ENCODE peak calls at places on chromosomes 4 and X, in nine cellular contexts. W is posterior vena cava; P is stimulated activated CD4-positive, alpha-beta T cell treated with anti-CD3 and anti-CD28 coated beads, Interleukin-2, amount 100 ng/mL, for 24 hours; F is CD4-positive, alpha-beta memory T cell; Y is T-helper 2 cell; N is naive thymus-derived CD8-positive, alpha-beta T cell; V is PC-3; Q is KBM-7; X is choroid plexus epithelial cell. T is an unnamed sample.

GRCh38 chr4:126427781-126428360 is 1113.1 kb downstream of the FAT4 start:
- DNase-seq in P (no peak), Y (no peak), N (no peak), F (no peak), X (no peak), Q (no peak), V (no peak), W (no peak), T (no peak)

GRCh38 chr4:135227842-135228241 is 1026.3 kb upstream of the PABPC4L start:
- DNase-seq in F (no peak), V (no peak), W (no peak), X (peak), N (no peak), Y (no peak), P (no peak), Q (no peak), T (no peak)

GRCh38 chr4:125664091-125664767 is 349.5 kb downstream of the FAT4 start:
- DNase-seq in W (no peak), X (peak), V (no peak), Y (no peak), Q (no peak), F (no peak), P (no peak), N (no peak), T (no peak)

GRCh38 chrX:41381685-41382084 is 47.7 kb downstream of the DDX3X start:
- DNase-seq in Q (peak), F (no peak), N (no peak), Y (no peak), P (no peak), V (peak), X (peak), W (no peak), T (peak)

GRCh38 chr4:91447168-91447567 is 856.6 kb upstream of the GRID2 start:
- DNase-seq in Q (no peak), P (no peak), W (no peak), F (no peak), Y (no peak), V (no peak), N (no peak), X (no peak), T (no peak)

GRCh38 chrX:114800719-114801118 is 216.7 kb downstream of the IL13RA2 start:
- DNase-seq in P (no peak), F (no peak), N (no peak), X (peak), Q (no peak), V (peak), W (no peak), Y (no peak), T (no peak)

GRCh38 chr4:175635513-175635912 is 176.6 kb downstream of the GPM6A start:
- DNase-seq in F (no peak), N (no peak), P (no peak), W (no peak), Q (no peak), Y (no peak), V (peak), X (no peak), T (no peak)

GRCh38 chr4:1901127-1901526 is 29.9 kb downstream of the NSD2 start:
- DNase-seq in V (no peak), W (no peak), Q (no peak), N (no peak), X (no peak), P (no peak), Y (no peak), F (no peak), T (no peak)

GRCh38 chrX:63784346-63784901 is 590 bp downstream of the ARHGEF9 start:
- DNase-seq in X (no peak), N (no peak), Q (no peak), Y (no peak), P (no peak), F (no peak), V (no peak), W (no peak), T (no peak)

GRCh38 chr4:24419147-24420034 is 165.0 kb downstream of the DHX15 start:
- DNase-seq in Y (peak), P (peak), V (peak), Q (peak), N (peak), W (peak), X (peak), F (peak), T (peak)

GRCh38 chr4:3257691-3258482 is 8.9 kb downstream of the MSANTD1 start:
- DNase-seq in F (no peak), P (no peak), N (no peak), W (peak), Q (no peak), Y (no peak), X (peak), V (peak), T (peak)

GRCh38 chr4:159048166-159048886 is 54.6 kb upstream of the RAPGEF2 start:
- DNase-seq in N (no peak), Y (no peak), V (peak), Q (no peak), F (no peak), P (no peak), X (peak), W (peak), T (no peak)

GRCh38 chrX:154012336-154012991 is 7.2 kb downstream of the IRAK1 start:
- DNase-seq in Y (no peak), P (no peak), W (no peak), V (no peak), X (no peak), F (no peak), N (no peak), Q (no peak), T (peak)

GRCh38 chr4:184699941-184700340 is 34.0 kb downstream of the CENPU start:
- DNase-seq in F (no peak), N (no peak), V (no peak), P (no peak), Q (no peak), X (peak), Y (no peak), W (no peak), T (no peak)

GRCh38 chr4:74875451-74875850 is 57.5 kb upstream of the PARM1 start:
- DNase-seq in Y (no peak), V (no peak), W (no peak), Q (no peak), N (no peak), P (no peak), X (no peak), F (no peak), T (no peak)

T was measured in H7.